ENCODE peak calls at places on chromosome 3, in four cellular contexts. One of them, this sample, is unnamed.

GRCh38 chr3:137121704-137122314 is 164.0 kb downstream of the IL20RB start:
- DNase-seq in NCI-H1092: peak
- DNase-seq in HFFc6: peak
- DNase-seq in stimulated activated effector memory CD8-positive, alpha-beta T cell treated with anti-CD3 and anti-CD28 coated beads, Interleukin-12 subunit alpha, Interleukin-12 subunit beta, amount 100 ng/mL, for 72 hours: no peak
- DNase-seq in this sample: peak

GRCh38 chr3:188839187-188839695 is 332.5 kb upstream of the TPRG1 start:
- DNase-seq in NCI-H1092: no peak
- DNase-seq in HFFc6: no peak
- DNase-seq in stimulated activated effector memory CD8-positive, alpha-beta T cell treated with anti-CD3 and anti-CD28 coated beads, Interleukin-12 subunit alpha, Interleukin-12 subunit beta, amount 100 ng/mL, for 72 hours: no peak
- DNase-seq in this sample: no peak

GRCh38 chr3:65751123-65751700 is 287.5 kb downstream of the MAGI1 start:
- DNase-seq in NCI-H1092: peak
- DNase-seq in HFFc6: peak
- DNase-seq in stimulated activated effector memory CD8-positive, alpha-beta T cell treated with anti-CD3 and anti-CD28 coated beads, Interleukin-12 subunit alpha, Interleukin-12 subunit beta, amount 100 ng/mL, for 72 hours: no peak
- DNase-seq in this sample: peak

GRCh38 chr3:186974824-186975281 is 44.5 kb downstream of the ST6GAL1 start:
- DNase-seq in NCI-H1092: no peak
- DNase-seq in HFFc6: no peak
- DNase-seq in stimulated activated effector memory CD8-positive, alpha-beta T cell treated with anti-CD3 and anti-CD28 coated beads, Interleukin-12 subunit alpha, Interleukin-12 subunit beta, amount 100 ng/mL, for 72 hours: no peak
- DNase-seq in this sample: no peak

GRCh38 chr3:33240261-33240660 is 21.7 kb upstream of the SUSD5 start:
- DNase-seq in NCI-H1092: no peak
- DNase-seq in HFFc6: no peak
- DNase-seq in stimulated activated effector memory CD8-positive, alpha-beta T cell treated with anti-CD3 and anti-CD28 coated beads, Interleukin-12 subunit alpha, Interleukin-12 subunit beta, amount 100 ng/mL, for 72 hours: no peak
- DNase-seq in this sample: no peak

GRCh38 chr3:117322866-117323265 is 613.3 kb downstream of the TUSC7 start:
- DNase-seq in NCI-H1092: no peak
- DNase-seq in HFFc6: no peak
- DNase-seq in stimulated activated effector memory CD8-positive, alpha-beta T cell treated with anti-CD3 and anti-CD28 coated beads, Interleukin-12 subunit alpha, Interleukin-12 subunit beta, amount 100 ng/mL, for 72 hours: no peak
- DNase-seq in this sample: no peak

GRCh38 chr3:134201201-134202130 is 49.2 kb downstream of the RYK start:
- DNase-seq in NCI-H1092: no peak
- DNase-seq in HFFc6: peak
- DNase-seq in stimulated activated effector memory CD8-positive, alpha-beta T cell treated with anti-CD3 and anti-CD28 coated beads, Interleukin-12 subunit alpha, Interleukin-12 subunit beta, amount 100 ng/mL, for 72 hours: no peak
- DNase-seq in this sample: no peak

GRCh38 chr3:10396931-10397330 is 76.0 kb upstream of the SEC13 start:
- DNase-seq in NCI-H1092: no peak
- DNase-seq in HFFc6: no peak
- DNase-seq in stimulated activated effector memory CD8-positive, alpha-beta T cell treated with anti-CD3 and anti-CD28 coated beads, Interleukin-12 subunit alpha, Interleukin-12 subunit beta, amount 100 ng/mL, for 72 hours: no peak
- DNase-seq in this sample: no peak

GRCh38 chr3:114370537-114371174 is 76.8 kb downstream of the TIGIT start:
- DNase-seq in NCI-H1092: no peak
- DNase-seq in HFFc6: no peak
- DNase-seq in stimulated activated effector memory CD8-positive, alpha-beta T cell treated with anti-CD3 and anti-CD28 coated beads, Interleukin-12 subunit alpha, Interleukin-12 subunit beta, amount 100 ng/mL, for 72 hours: no peak
- DNase-seq in this sample: no peak

GRCh38 chr3:33557829-33558228 is 117.6 kb upstream of the UBP1 start:
- DNase-seq in NCI-H1092: no peak
- DNase-seq in HFFc6: no peak
- DNase-seq in stimulated activated effector memory CD8-positive, alpha-beta T cell treated with anti-CD3 and anti-CD28 coated beads, Interleukin-12 subunit alpha, Interleukin-12 subunit beta, amount 100 ng/mL, for 72 hours: no peak
- DNase-seq in this sample: no peak

GRCh38 chr3:171321241-171321640 is 139.0 kb downstream of the TNIK start:
- DNase-seq in NCI-H1092: no peak
- DNase-seq in HFFc6: no peak
- DNase-seq in stimulated activated effector memory CD8-positive, alpha-beta T cell treated with anti-CD3 and anti-CD28 coated beads, Interleukin-12 subunit alpha, Interleukin-12 subunit beta, amount 100 ng/mL, for 72 hours: no peak
- DNase-seq in this sample: no peak

GRCh38 chr3:129063841-129064482 is 3.4 kb downstream of the GP9 start:
- DNase-seq in NCI-H1092: no peak
- DNase-seq in HFFc6: no peak
- DNase-seq in stimulated activated effector memory CD8-positive, alpha-beta T cell treated with anti-CD3 and anti-CD28 coated beads, Interleukin-12 subunit alpha, Interleukin-12 subunit beta, amount 100 ng/mL, for 72 hours: no peak
- DNase-seq in this sample: no peak

GRCh38 chr3:29764603-29765254 is 483.9 kb downstream of the RBMS3 start:
- DNase-seq in NCI-H1092: peak
- DNase-seq in HFFc6: peak
- DNase-seq in stimulated activated effector memory CD8-positive, alpha-beta T cell treated with anti-CD3 and anti-CD28 coated beads, Interleukin-12 subunit alpha, Interleukin-12 subunit beta, amount 100 ng/mL, for 72 hours: no peak
- DNase-seq in this sample: no peak

GRCh38 chr3:12741205-12741604 is 17.9 kb downstream of the TMEM40 start:
- DNase-seq in NCI-H1092: no peak
- DNase-seq in HFFc6: no peak
- DNase-seq in stimulated activated effector memory CD8-positive, alpha-beta T cell treated with anti-CD3 and anti-CD28 coated beads, Interleukin-12 subunit alpha, Interleukin-12 subunit beta, amount 100 ng/mL, for 72 hours: no peak
- DNase-seq in this sample: no peak

GRCh38 chr3:126699011-126699410 is 5.0 kb upstream of the CHCHD6 start:
- DNase-seq in NCI-H1092: no peak
- DNase-seq in HFFc6: no peak
- DNase-seq in stimulated activated effector memory CD8-positive, alpha-beta T cell treated with anti-CD3 and anti-CD28 coated beads, Interleukin-12 subunit alpha, Interleukin-12 subunit beta, amount 100 ng/mL, for 72 hours: peak
- DNase-seq in this sample: no peak

GRCh38 chr3:82163907-82164520 is 402.6 kb upstream of the GBE1 start:
- DNase-seq in NCI-H1092: no peak
- DNase-seq in HFFc6: peak
- DNase-seq in stimulated activated effector memory CD8-positive, alpha-beta T cell treated with anti-CD3 and anti-CD28 coated beads, Interleukin-12 subunit alpha, Interleukin-12 subunit beta, amount 100 ng/mL, for 72 hours: no peak
- DNase-seq in this sample: no peak

GRCh38 chr3:58659051-58659675 is 7.4 kb downstream of the FAM3D start:
- DNase-seq in NCI-H1092: no peak
- DNase-seq in HFFc6: peak
- DNase-seq in stimulated activated effector memory CD8-positive, alpha-beta T cell treated with anti-CD3 and anti-CD28 coated beads, Interleukin-12 subunit alpha, Interleukin-12 subunit beta, amount 100 ng/mL, for 72 hours: no peak
- DNase-seq in this sample: peak

GRCh38 chr3:78888650-78889049 is 879.1 kb downstream of the ROBO1 start:
- DNase-seq in NCI-H1092: no peak
- DNase-seq in HFFc6: peak
- DNase-seq in stimulated activated effector memory CD8-positive, alpha-beta T cell treated with anti-CD3 and anti-CD28 coated beads, Interleukin-12 subunit alpha, Interleukin-12 subunit beta, amount 100 ng/mL, for 72 hours: no peak
- DNase-seq in this sample: no peak

GRCh38 chr3:25074151-25074550 is 353.9 kb upstream of the RARB start:
- DNase-seq in NCI-H1092: no peak
- DNase-seq in HFFc6: no peak
- DNase-seq in stimulated activated effector memory CD8-positive, alpha-beta T cell treated with anti-CD3 and anti-CD28 coated beads, Interleukin-12 subunit alpha, Interleukin-12 subunit beta, amount 100 ng/mL, for 72 hours: no peak
- DNase-seq in this sample: no peak

GRCh38 chr3:161854232-161854771 is 357.7 kb downstream of the OTOL1 start:
- DNase-seq in NCI-H1092: no peak
- DNase-seq in HFFc6: peak
- DNase-seq in stimulated activated effector memory CD8-positive, alpha-beta T cell treated with anti-CD3 and anti-CD28 coated beads, Interleukin-12 subunit alpha, Interleukin-12 subunit beta, amount 100 ng/mL, for 72 hours: no peak
- DNase-seq in this sample: peak

This sample was measured in MG63.